ENCODE peak calls at places on chromosomes 3 and 15, in seven cellular contexts. G, Q, P, Z, T, H and Y are unnamed samples.

GRCh38 chr3:19147905-19148767 is at the start of gene KCNH8:
- DNase-seq in G (no peak), Q (peak), P (peak), Z (no peak), T (no peak), H (peak), Y (no peak)

GRCh38 chr3:127406309-127407025 is 118.6 kb upstream of the PRR20G start:
- DNase-seq in G (no peak), Q (no peak), P (no peak), Z (no peak), T (no peak), H (peak), Y (no peak)

GRCh38 chr15:84980196-84981053 is 1.2 kb upstream of the PDE8A start:
- DNase-seq in G (peak), Q (peak), P (peak), Z (peak), T (peak), H (peak), Y (peak)

GRCh38 chr15:78223396-78224023 is 10.9 kb downstream of the ACSBG1 start:
- DNase-seq in G (no peak), Q (no peak), P (no peak), Z (no peak), T (no peak), H (no peak), Y (no peak)

GRCh38 chr3:149936812-149937230 is 33.9 kb downstream of the PFN2 start:
- DNase-seq in G (no peak), Q (no peak), P (no peak), Z (no peak), T (peak), H (peak), Y (peak)

GRCh38 chr3:123330441-123330991 is 118.4 kb downstream of the ADCY5 start:
- DNase-seq in G (no peak), Q (peak), P (no peak), Z (no peak), T (no peak), H (no peak), Y (no peak)

GRCh38 chr3:197376735-197377555 is 78.5 kb upstream of the DLG1 start:
- DNase-seq in G (no peak), Q (no peak), P (no peak), Z (no peak), T (no peak), H (no peak), Y (no peak)

GRCh38 chr15:91426412-91426811 is 326.4 kb downstream of the SV2B start:
- DNase-seq in G (no peak), Q (no peak), P (no peak), Z (no peak), T (no peak), H (no peak), Y (no peak)

GRCh38 chr15:92391640-92392039 is 2.0 kb upstream of the ST8SIA2 start:
- DNase-seq in G (no peak), Q (no peak), P (no peak), Z (no peak), T (no peak), H (peak), Y (no peak)